ENCODE peak calls at places on chromosomes 13 and 19, in seven cellular contexts. J is astrocyte, X is sigmoid colon, B is foreskin keratinocyte, S is HAP-1, C is psoas muscle, P is pancreas. H is an unnamed sample.

GRCh38 chr19:33390120-33390907 is 16.8 kb downstream of the CEBPG start:
- DNase-seq in X (peak; percentile 91), S (peak; percentile 76), B (no peak), J (peak; percentile 14), P (no peak), C (peak; percentile 75), H (no peak)

GRCh38 chr13:50483416-50483815 is 360.1 kb downstream of the DLEU7 start:
- DNase-seq in C (no peak), X (no peak), B (no peak), P (no peak), J (no peak), S (no peak), H (no peak)

GRCh38 chr13:112903606-112904195 is 65.3 kb upstream of the MCF2L start:
- DNase-seq in S (no peak), B (no peak), P (no peak), C (no peak), J (no peak), X (peak; percentile 53), H (no peak)

GRCh38 chr13:112804374-112804773 is 114.5 kb downstream of the ATP11A start:
- DNase-seq in X (no peak), J (no peak), S (no peak), B (no peak), P (no peak), C (no peak), H (no peak)

GRCh38 chr19:34131100-34131499 is 41.2 kb upstream of the LSM14A start:
- DNase-seq in S (no peak), X (no peak), J (no peak), C (no peak), P (no peak), B (no peak), H (no peak)

GRCh38 chr13:99984463-99985242 is 3.1 kb downstream of the ZIC2 start:
- DNase-seq in B (no peak), P (no peak), J (no peak), C (no peak), X (no peak), S (peak; percentile 50), H (no peak)

GRCh38 chr13:63516124-63516523 is 2100.5 kb upstream of the PCDH20 start:
- DNase-seq in X (no peak), P (no peak), B (no peak), S (no peak), J (no peak), C (no peak), H (no peak)

GRCh38 chr19:55809381-55810058 is 22.3 kb downstream of the NLRP11 start:
- DNase-seq in P (peak; percentile 61), X (peak; percentile 66), S (peak; percentile 65), J (no peak), C (peak; percentile 27), B (no peak), H (peak; percentile 83)

GRCh38 chr19:15187026-15188007 is 13.5 kb downstream of the NOTCH3 start:
- DNase-seq in C (no peak), P (no peak), B (no peak), X (no peak), S (peak; percentile 49), J (no peak), H (no peak)

GRCh38 chr19:17415107-17415506 is 4.7 kb upstream of the MVB12A start:
- DNase-seq in J (no peak), P (no peak), S (peak; percentile 55), X (no peak), C (no peak), B (no peak), H (no peak)

GRCh38 chr19:39307233-39307821 is 11.1 kb downstream of the IFNL1 start:
- DNase-seq in B (no peak), X (peak; percentile 42), J (no peak), C (no peak), S (no peak), P (no peak), H (peak; percentile 73)

GRCh38 chr19:30649149-30649548 is 277.0 kb downstream of the ZNF536 start:
- DNase-seq in B (no peak), X (no peak), P (no peak), J (no peak), C (no peak), S (no peak), H (no peak)

GRCh38 chr13:98158172-98158907 is 15.4 kb downstream of the FARP1 start:
- DNase-seq in J (no peak), S (no peak), P (no peak), B (no peak), X (no peak), C (no peak), H (no peak)

GRCh38 chr19:4969772-4970531 is 1.0 kb downstream of the KDM4B start:
- DNase-seq in C (no peak), J (no peak), B (no peak), P (no peak), X (no peak), S (peak; percentile 41), H (peak; percentile 82)

DNA sequence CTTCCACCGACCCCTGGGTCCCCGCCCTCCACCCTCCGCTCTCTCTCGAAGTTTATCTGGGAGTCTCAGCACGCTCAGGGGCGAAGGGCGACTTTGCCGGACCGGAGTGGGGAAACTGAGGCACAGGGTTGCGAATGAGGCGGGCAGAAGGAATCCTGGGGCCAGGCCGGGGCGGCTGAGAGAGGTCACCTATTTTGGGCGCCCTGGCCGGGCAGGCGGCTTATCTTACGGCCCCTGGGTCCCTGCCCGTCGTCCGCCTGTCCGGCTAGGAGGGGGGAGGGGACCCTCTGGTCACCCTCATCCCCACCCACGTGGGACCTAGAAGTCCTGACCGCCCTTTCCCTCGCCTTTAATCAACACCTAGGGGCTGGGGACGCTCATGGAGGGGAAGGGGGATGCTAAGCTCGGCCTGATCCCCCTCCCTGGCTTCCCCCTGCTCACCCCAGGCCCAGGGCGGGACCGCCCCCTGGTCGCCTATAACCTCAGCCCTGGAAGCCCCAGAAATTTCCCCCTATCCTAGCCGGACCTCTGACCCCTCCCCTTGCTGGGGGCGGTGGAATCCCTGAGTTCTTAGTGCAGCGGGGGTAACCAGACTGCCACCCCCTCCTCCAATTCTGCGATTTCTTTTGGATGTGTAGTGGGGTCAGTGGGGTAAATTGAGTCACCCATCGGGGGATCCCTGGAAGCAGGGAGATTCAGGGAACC is 556 bp downstream of the TRIP10 start:
- DNase-seq in X (no peak), P (peak; percentile 65), J (no peak), S (peak; percentile 62), C (peak; percentile 72), B (no peak), H (peak; percentile 82)
- H3K4me1 ChIP-seq in X (peaks cover 73% of the 10 kb centered on the region), P (peaks cover 27% of the 10 kb centered on the region), J (peaks cover 41% of the 10 kb centered on the region), S (peaks cover 35% of the 10 kb centered on the region), C (peaks cover 55% of the 10 kb centered on the region), B (peaks cover 18% of the 10 kb centered on the region), H (peaks cover 81% of the 10 kb centered on the region)

GRCh38 chr13:32409561-32410440 is 18.1 kb downstream of the N4BP2L1 start:
- DNase-seq in S (no peak), C (peak; percentile 61), X (peak; percentile 79), J (peak; percentile 66), P (no peak), B (no peak), H (no peak)

GRCh38 chr13:32408296-32408998 is 19.5 kb downstream of the N4BP2L1 start:
- DNase-seq in S (no peak), P (no peak), J (no peak), B (no peak), X (no peak), C (no peak), H (no peak)

GRCh38 chr13:32407854-32408253 is 20.1 kb downstream of the N4BP2L1 start:
- DNase-seq in X (no peak), P (no peak), B (no peak), S (no peak), C (no peak), J (no peak), H (no peak)

GRCh38 chr13:32413284-32413683 is 14.6 kb downstream of the N4BP2L1 start:
- DNase-seq in X (no peak), C (no peak), B (no peak), S (no peak), J (no peak), P (no peak), H (no peak)

GRCh38 chr13:32408999-32409313 is 19.0 kb downstream of the N4BP2L1 start:
- DNase-seq in C (no peak), J (no peak), P (no peak), X (no peak), S (peak; percentile 21), B (no peak), H (no peak)
- H3K4me1 ChIP-seq in C (no peaks in the 10 kb centered on the region), J (peaks cover 14% of the 10 kb centered on the region), P (no peaks in the 10 kb centered on the region), X (peaks cover 7% of the 10 kb centered on the region), S (peaks cover 11% of the 10 kb centered on the region), B (no peaks in the 10 kb centered on the region), H (peaks cover 28% of the 10 kb centered on the region)

DNA sequence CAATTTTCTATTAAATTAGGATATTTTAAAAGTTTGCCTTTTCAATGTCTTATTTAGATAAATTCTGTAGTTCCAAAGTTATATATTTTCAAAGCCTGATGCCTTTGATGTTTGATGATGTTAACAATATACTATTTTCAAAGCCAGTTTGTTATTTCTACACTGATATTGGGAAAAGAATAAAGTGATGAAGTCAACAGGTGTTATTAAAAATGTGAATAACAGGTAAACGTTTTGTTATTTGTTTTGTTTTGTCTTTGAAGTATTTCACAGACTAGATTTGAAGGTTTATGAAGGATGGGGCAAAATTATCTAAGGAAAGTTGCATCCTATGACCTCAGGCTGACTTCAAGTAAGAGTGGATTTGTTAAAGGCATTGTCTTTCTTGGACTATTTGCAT is 33.1 kb upstream of the ZNF420 start:
- DNase-seq in S (no peak), C (no peak), B (no peak), X (no peak), P (no peak), J (no peak), H (no peak)
- H3K4me1 ChIP-seq in S (no peaks in the 10 kb centered on the region), C (no peaks in the 10 kb centered on the region), B (no peaks in the 10 kb centered on the region), X (no peaks in the 10 kb centered on the region), P (no peaks in the 10 kb centered on the region), J (no peaks in the 10 kb centered on the region), H (no peaks in the 10 kb centered on the region)

GRCh38 chr19:54574051-54574450 is 461 bp downstream of the LILRA2 start:
- DNase-seq in C (no peak), S (no peak), B (no peak), P (no peak), J (no peak), X (no peak), H (no peak)

GRCh38 chr19:54573330-54573872 is at the start of gene LILRA2:
- DNase-seq in S (no peak), B (no peak), J (no peak), P (no peak), X (no peak), C (no peak), H (peak; percentile 82)

GRCh38 chr19:54572696-54573311 is 786 bp upstream of the LILRA2 start:
- DNase-seq in J (no peak), B (no peak), X (no peak), P (no peak), C (no peak), S (no peak), H (peak; percentile 84)

GRCh38 chr19:54576411-54576976 is 2.9 kb downstream of the LILRA2 start:
- DNase-seq in J (no peak), C (no peak), X (no peak), B (no peak), P (no peak), S (no peak), H (no peak)

GRCh38 chr19:54574527-54575056 is 1.0 kb downstream of the LILRA2 start:
- DNase-seq in X (no peak), C (no peak), J (no peak), P (no peak), S (no peak), B (no peak), H (no peak)
- H3K4me1 ChIP-seq in X (no peaks in the 10 kb centered on the region), C (no peaks in the 10 kb centered on the region), J (no peaks in the 10 kb centered on the region), P (no peaks in the 10 kb centered on the region), S (no peaks in the 10 kb centered on the region), B (no peaks in the 10 kb centered on the region), H (peaks cover 58% of the 10 kb centered on the region)